ENCODE peak calls at places on chromosome 10, in four cellular contexts. M, K, A and X are unnamed samples.

GRCh38 chr10:106107711-106108110 is 1056.8 kb downstream of the SORCS1 start:
- DNase-seq in K (no peak), M (peak; percentile 38), A (no peak), X (no peak)

GRCh38 chr10:122350893-122351292 is 23.6 kb upstream of the PLEKHA1 start:
- DNase-seq in M (peak; percentile 36), A (no peak), K (no peak), X (no peak)

GRCh38 chr10:7756360-7756992 is 31.3 kb downstream of the KIN start:
- DNase-seq in M (peak; percentile 22), A (peak; percentile 31), K (peak; percentile 32), X (peak; percentile 37)

GRCh38 chr10:28054211-28054888 is 55.5 kb upstream of the ODAD2 start:
- DNase-seq in A (no peak), M (no peak), K (no peak), X (no peak)

GRCh38 chr10:50367732-50368131 is 116.4 kb upstream of the ASAH2 start:
- DNase-seq in A (no peak), M (peak; percentile 36), K (no peak), X (peak; percentile 25)

GRCh38 chr10:89414879-89415821 is 782 bp downstream of the IFIT5 start:
- DNase-seq in A (peak; percentile 61), K (no peak), M (peak; percentile 62), X (peak; percentile 45)

GRCh38 chr10:133039823-133040704 is 47.7 kb upstream of the ADGRA1 start:
- DNase-seq in A (no peak), M (no peak), K (peak; percentile 34), X (no peak)

GRCh38 chr10:69413221-69413865 is 3.4 kb downstream of the TACR2 start:
- DNase-seq in K (no peak), M (peak; percentile 81), A (peak; percentile 40), X (peak; percentile 47)

GRCh38 chr10:488933-489215 is 200.6 kb downstream of the DIP2C start:
- DNase-seq in A (no peak), M (no peak), K (no peak), X (no peak)

GRCh38 chr10:112986791-112987190 is 36.7 kb downstream of the TCF7L2 start:
- DNase-seq in K (no peak), M (no peak), A (no peak), X (no peak)

GRCh38 chr10:13346280-13346819 is 1.7 kb downstream of the SEPHS1 start:
- DNase-seq in M (peak; percentile 68), K (no peak), A (no peak), X (no peak)

GRCh38 chr10:118692911-118693310 is 61.9 kb downstream of the CACUL1 start:
- DNase-seq in A (no peak), M (no peak), K (no peak), X (no peak)

GRCh38 chr10:30387646-30388243 is 38.7 kb upstream of the MTPAP start:
- DNase-seq in A (no peak), K (no peak), M (no peak), X (no peak)

GRCh38 chr10:646118-646524 is 43.3 kb downstream of the DIP2C start:
- DNase-seq in A (no peak), M (no peak), K (peak; percentile 28), X (no peak)

GRCh38 chr10:21523557-21524008 is 1.9 kb downstream of the SKIDA1 start:
- DNase-seq in A (no peak), K (no peak), M (peak; percentile 60), X (no peak)

GRCh38 chr10:47190301-47190700 is 109.7 kb upstream of the GDF10 start:
- DNase-seq in A (no peak), M (no peak), K (no peak), X (no peak)

GRCh38 chr10:85280014-85280413 is 951.6 kb downstream of the CCSER2 start:
- DNase-seq in M (peak; percentile 59), A (no peak), K (no peak), X (no peak)

GRCh38 chr10:118840071-118840775 is 85.5 kb upstream of the CACUL1 start:
- DNase-seq in K (peak; percentile 40), A (no peak), M (no peak), X (peak; percentile 21)

GRCh38 chr10:61815505-61815904 is 86.0 kb upstream of the ARID5B start:
- DNase-seq in A (no peak), K (no peak), M (no peak), X (no peak)

GRCh38 chr10:11684717-11685645 is 57.2 kb upstream of the ECHDC3 start:
- DNase-seq in M (peak; percentile 78), A (peak; percentile 79), K (peak; percentile 72), X (peak; percentile 95)

GRCh38 chr10:44043646-44044368 is 341.1 kb downstream of the CXCL12 start:
- DNase-seq in A (no peak), M (no peak), K (no peak), X (no peak)

GRCh38 chr10:28796606-28797512 is 119.5 kb downstream of the BAMBI start:
- DNase-seq in M (peak; percentile 28), K (no peak), A (no peak), X (no peak)

GRCh38 chr10:90288403-90288933 is 569.4 kb downstream of the HTR7 start:
- DNase-seq in M (no peak), A (no peak), K (no peak), X (peak; percentile 12)

GRCh38 chr10:58335306-58336005 is 650 bp downstream of the UBE2D1 start:
- DNase-seq in K (peak; percentile 68), A (no peak), M (peak; percentile 44), X (peak; percentile 25)

GRCh38 chr10:88245974-88246511 is 337.1 kb downstream of the RNLS start:
- DNase-seq in M (peak; percentile 23), K (no peak), A (no peak), X (no peak)

GRCh38 chr10:88243847-88244730 is 339.0 kb downstream of the RNLS start:
- DNase-seq in A (no peak), M (peak; percentile 78), K (peak; percentile 72), X (no peak)

GRCh38 chr10:88241501-88241900 is 341.6 kb downstream of the RNLS start:
- DNase-seq in M (no peak), A (no peak), K (no peak), X (no peak)

GRCh38 chr10:88244781-88245350 is 338.3 kb downstream of the RNLS start:
- DNase-seq in A (no peak), K (no peak), M (no peak), X (peak; percentile 15)

DNA sequence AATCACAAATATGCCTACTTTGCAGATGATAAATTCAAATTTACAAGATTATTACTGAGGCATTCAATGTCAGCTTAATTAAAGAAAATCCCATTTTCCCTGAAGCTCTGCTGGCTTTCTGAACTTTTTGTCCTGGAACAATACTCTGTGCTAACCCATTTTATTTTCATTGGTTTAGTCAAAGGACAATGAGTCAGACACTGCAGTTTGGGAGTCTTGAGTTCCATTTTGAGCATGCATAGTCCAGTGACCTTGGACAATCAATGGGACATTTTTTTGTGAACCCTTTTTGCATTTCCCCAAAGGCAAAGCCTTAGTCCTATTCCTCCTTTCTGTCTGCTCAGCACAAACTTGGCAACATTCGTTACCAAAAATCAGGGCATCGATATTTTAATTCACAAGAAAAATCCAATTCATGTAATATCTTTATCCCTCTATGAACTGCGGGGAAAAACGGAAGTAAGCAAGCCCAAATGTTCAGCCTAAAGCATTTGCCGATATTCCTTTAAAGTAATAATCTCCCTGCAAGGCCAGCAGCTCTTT is 339.8 kb downstream of the RNLS start:
- DNase-seq in K (no peak), M (no peak), A (no peak), X (no peak)
- H3K4me3 ChIP-seq in K (no peak overlapping the region), M (no peak overlapping the region), A (no peak overlapping the region), X (no peak overlapping the region)

GRCh38 chr10:80150172-80150571 is 17.6 kb downstream of the PLAC9 start:
- DNase-seq in K (no peak), M (no peak), A (no peak), X (no peak)

GRCh38 chr10:80149123-80149522 is 16.6 kb downstream of the PLAC9 start:
- DNase-seq in A (no peak), M (no peak), K (no peak), X (no peak)

GRCh38 chr10:80146918-80147317 is 14.4 kb downstream of the PLAC9 start:
- DNase-seq in K (no peak), A (no peak), M (no peak), X (no peak)

GRCh38 chr10:80144302-80145131 is 12.0 kb downstream of the PLAC9 start:
- DNase-seq in M (no peak), A (peak; percentile 48), K (peak; percentile 81), X (peak; percentile 22)

GRCh38 chr10:80148166-80148805 is 15.8 kb downstream of the PLAC9 start:
- DNase-seq in M (no peak), A (no peak), K (no peak), X (no peak)
- TF ChIP-seq CTCF in M (no peak), A (no peak), K (no peak), X (no peak)

DNA sequence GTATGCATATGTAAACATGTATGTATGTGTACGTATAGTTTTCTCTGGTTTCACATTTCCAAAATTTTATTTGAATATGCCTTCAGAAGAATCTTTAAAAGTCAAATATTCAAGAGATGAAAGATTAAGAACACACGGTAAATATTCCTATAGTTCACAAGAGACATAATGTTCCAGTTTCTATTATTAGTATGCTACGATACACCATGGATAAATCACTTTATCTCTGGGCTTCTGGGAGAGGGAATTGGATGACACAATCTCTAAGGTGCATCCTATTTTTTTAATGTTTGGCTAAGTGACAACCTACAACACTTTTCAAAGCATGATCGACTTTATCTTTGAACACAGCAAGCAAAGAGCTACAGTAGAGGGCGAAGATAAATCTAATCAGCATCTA is 13.8 kb downstream of the TM9SF3 start:
- DNase-seq in A (no peak), K (no peak), M (no peak), X (no peak)
- H3K4me3 ChIP-seq in A (no peak overlapping the region), K (no peak overlapping the region), M (no peak overlapping the region), X (no peak overlapping the region)

DNA sequence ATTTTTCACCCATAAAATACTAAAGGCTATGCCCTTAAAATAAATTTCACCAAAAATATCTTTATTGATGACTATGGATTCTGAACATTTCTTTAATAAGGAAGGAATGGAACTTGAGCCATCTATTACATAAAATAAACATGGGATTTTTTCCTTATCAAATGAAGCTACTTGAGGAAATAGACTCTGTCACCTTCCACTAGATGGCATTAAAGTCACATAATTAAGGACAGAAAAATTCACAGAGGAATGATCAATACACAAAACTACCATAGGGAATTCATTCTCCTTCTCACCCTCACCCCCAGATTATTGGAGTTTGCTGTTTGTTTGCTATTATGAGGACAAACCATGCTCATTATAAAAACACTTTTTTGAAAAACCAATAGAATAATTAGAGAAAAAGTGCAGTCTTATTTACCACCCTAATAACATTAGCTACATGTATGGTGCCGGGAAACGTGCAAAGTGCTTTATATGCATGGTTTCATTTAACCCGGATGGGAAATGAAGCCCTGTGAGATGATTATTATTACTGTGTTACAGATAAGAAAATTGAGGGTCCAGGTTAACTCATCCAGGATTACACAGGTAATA is 21.1 kb upstream of the FOXI2 start:
- DNase-seq in K (no peak), M (no peak), A (no peak), X (peak; percentile 20)
- TF ChIP-seq CTCF in K (no peak), M (peak; percentile 67), A (no peak), X (peak; percentile 19)

GRCh38 chr10:120978589-120979252 is 127.6 kb downstream of the WDR11 start:
- DNase-seq in K (peak; percentile 28), A (no peak), M (peak; percentile 84), X (no peak)
- H3K4me3 ChIP-seq in K (no peak overlapping the region), A (no peak overlapping the region), M (peak overlapping the region; percentile 11), X (no peak overlapping the region)

DNA sequence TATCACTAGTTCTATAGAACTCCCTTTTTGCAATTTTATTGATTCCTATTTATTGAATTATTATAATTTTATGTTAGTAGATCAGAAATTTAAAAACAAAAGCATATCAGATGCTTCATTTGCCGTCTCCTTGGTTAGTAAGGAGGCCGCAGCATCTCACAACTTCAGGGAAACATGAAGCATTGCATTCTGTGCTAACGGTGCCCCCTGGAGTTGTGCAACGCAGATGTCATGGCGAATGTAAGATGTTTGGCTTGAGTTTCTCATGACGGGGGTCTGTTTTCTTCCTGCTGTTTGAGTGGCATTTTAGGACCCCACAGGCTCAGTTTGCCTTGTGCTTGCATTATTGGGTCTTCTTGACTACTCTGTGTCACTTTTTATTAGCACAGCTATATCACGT is 124.8 kb downstream of the CNNM2 start:
- DNase-seq in K (no peak), M (no peak), A (no peak), X (no peak)
- TF ChIP-seq CTCF in K (no peak), M (no peak), A (no peak), X (no peak)